ENCODE peak calls at places on chromosomes 7 and 10, in eight cellular contexts. T is left cardiac atrium; K is NCI-H1105 treated with DMSO at 0.1 percent for 48 hours; N is activated CD4-positive, alpha-beta T cell treated with anti-CD3 and anti-CD28 coated beads, Interleukin-2, amount 50 U/mL, for 1 hour; E is NCI-H446; D is hippocampal formation; Y is stimulated activated naive CD8-positive, alpha-beta T cell treated with anti-CD3 and anti-CD28 coated beads, Interleukin-15, Interleukin-2, amounts not matched to agents 100 U/mL and 50 U/mL, for 24 hours; Z is iris pigment epithelial cell. A is an unnamed sample.

GRCh38 chr7:17815318-17815717 is 125.0 kb downstream of the SNX13 start:
- DNase-seq in Y (no peak), N (no peak), T (no peak), Z (peak), D (no peak), K (no peak), E (no peak), A (no peak)

GRCh38 chr7:156224441-156225225 is 412.4 kb upstream of the SHH start:
- DNase-seq in T (no peak), K (no peak), Y (no peak), Z (no peak), D (no peak), E (no peak), N (no peak), A (no peak)

GRCh38 chr10:87935290-87936141 is 72.1 kb downstream of the PTEN start:
- DNase-seq in K (no peak), Y (no peak), Z (peak), T (no peak), D (no peak), N (no peak), E (no peak), A (no peak)

GRCh38 chr10:130454543-130455000 is 318.4 kb downstream of the GLRX3 start:
- DNase-seq in T (no peak), N (no peak), Z (no peak), Y (no peak), E (no peak), K (no peak), D (no peak), A (no peak)

GRCh38 chr7:33781796-33782195 is 123.5 kb upstream of the BMPER start:
- DNase-seq in E (no peak), Y (no peak), T (no peak), D (no peak), K (no peak), N (no peak), Z (no peak), A (no peak)

GRCh38 chr7:124752310-124752709 is 13.3 kb downstream of the GPR37 start:
- DNase-seq in E (no peak), T (no peak), K (no peak), D (peak), N (no peak), Y (no peak), Z (peak), A (no peak)

GRCh38 chr7:87148332-87148955 is 3.8 kb upstream of the DMTF1 start:
- DNase-seq in Y (no peak), Z (peak), D (peak), T (no peak), N (no peak), K (peak), E (peak), A (no peak)

GRCh38 chr10:43901302-43901701 is 252.6 kb upstream of the ZNF32 start:
- DNase-seq in T (no peak), K (no peak), D (no peak), Z (peak), E (no peak), Y (no peak), N (no peak), A (no peak)

GRCh38 chr10:132904169-132904813 is 38.1 kb downstream of the CFAP46 start:
- DNase-seq in E (peak), D (no peak), Y (peak), T (peak), K (peak), Z (peak), N (peak), A (peak)

GRCh38 chr10:112389147-112389822 is 15.4 kb downstream of the ACSL5 start:
- DNase-seq in E (no peak), K (no peak), N (no peak), D (no peak), T (peak), Y (peak), Z (peak), A (peak)

GRCh38 chr10:119337796-119338432 is 130.5 kb downstream of the GRK5 start:
- DNase-seq in Y (no peak), K (no peak), T (peak), Z (peak), N (no peak), E (no peak), D (no peak), A (no peak)

GRCh38 chr10:79155301-79156081 is 86.7 kb downstream of the ZMIZ1 start:
- DNase-seq in E (no peak), Z (no peak), D (no peak), N (no peak), T (peak), K (no peak), Y (no peak), A (no peak)

GRCh38 chr7:156640949-156641485 is 443 bp downstream of the RNF32 start:
- DNase-seq in T (peak), Z (peak), Y (peak), K (peak), E (no peak), N (peak), D (no peak), A (no peak)

GRCh38 chr10:11204355-11204879 is 186.7 kb downstream of the CELF2 start:
- DNase-seq in E (no peak), Z (no peak), T (no peak), D (no peak), K (no peak), N (no peak), Y (no peak), A (no peak)

GRCh38 chr7:133977409-133978274 is 149.5 kb upstream of the LRGUK start:
- DNase-seq in Y (no peak), Z (no peak), T (no peak), K (no peak), E (no peak), N (no peak), D (no peak), A (no peak)